ENCODE peak calls at places on chromosomes 2 and 18, in six cellular contexts. V is breast epithelium; W is fibroblast of pulmonary artery; U is GM12891; J is caudate nucleus; I is naive thymus-derived CD4-positive, alpha-beta T cell. L is an unnamed sample.

GRCh38 chr2:133814890-133815289 is 246.6 kb upstream of the NCKAP5 start:
- DNase-seq in V (no peak), W (no peak), U (no peak), J (no peak), I (no peak), L (no peak)

GRCh38 chr2:38446418-38446817 is 69.3 kb upstream of the ATL2 start:
- DNase-seq in V (no peak), W (peak), U (no peak), J (no peak), I (no peak), L (no peak)

GRCh38 chr2:229715895-229716507 is 1.6 kb upstream of the DNER start:
- DNase-seq in V (no peak), W (peak), U (no peak), J (no peak), I (peak), L (no peak)

GRCh38 chr2:156517419-156517818 is 81.2 kb downstream of the GPD2 start:
- DNase-seq in V (no peak), W (peak), U (no peak), J (no peak), I (no peak), L (no peak)

GRCh38 chr18:58125756-58126155 is 81.7 kb downstream of the NEDD4L start:
- DNase-seq in V (no peak), W (no peak), U (no peak), J (no peak), I (no peak), L (no peak)

GRCh38 chr2:105224444-105224843 is 17.1 kb upstream of the GPR45 start:
- DNase-seq in V (no peak), W (no peak), U (no peak), J (no peak), I (no peak), L (no peak)

GRCh38 chr2:197804758-197805597 is 585 bp downstream of the PLCL1 start:
- DNase-seq in V (no peak), W (peak), U (no peak), J (no peak), I (peak), L (no peak)

GRCh38 chr18:55510809-55511208 is 77.2 kb downstream of the TCF4 start:
- DNase-seq in V (no peak), W (peak), U (no peak), J (no peak), I (no peak), L (no peak)

GRCh38 chr2:43133708-43134570 is 92.5 kb downstream of the ZFP36L2 start:
- DNase-seq in V (no peak), W (no peak), U (no peak), J (no peak), I (peak), L (no peak)

GRCh38 chr2:41400057-41400665 is 647.7 kb upstream of the PKDCC start:
- DNase-seq in V (no peak), W (peak), U (no peak), J (no peak), I (no peak), L (no peak)

GRCh38 chr2:58594175-58594574 is 353.1 kb upstream of the FANCL start:
- DNase-seq in V (no peak), W (no peak), U (no peak), J (no peak), I (no peak), L (no peak)

GRCh38 chr18:79797518-79798345 is at the start of gene KCNG2:
- DNase-seq in V (peak), W (peak), U (peak), J (no peak), I (no peak), L (no peak)

GRCh38 chr2:64404002-64404731 is 49.8 kb upstream of the LGALSL start:
- DNase-seq in V (peak), W (peak), U (no peak), J (peak), I (no peak), L (peak)

GRCh38 chr2:239113164-239113563 is 265.3 kb downstream of the TWIST2 start:
- DNase-seq in V (no peak), W (peak), U (no peak), J (no peak), I (no peak), L (no peak)

GRCh38 chr2:180443896-180444295 is 436.8 kb upstream of the CWC22 start:
- DNase-seq in V (no peak), W (peak), U (no peak), J (no peak), I (no peak), L (no peak)

GRCh38 chr2:53740170-53740569 is 27.4 kb upstream of the CHAC2 start:
- DNase-seq in V (no peak), W (peak), U (no peak), J (no peak), I (no peak), L (peak)

L was measured in retinal pigment epithelial cell.